ENCODE peak calls at places on chromosomes 4 and X, in five cellular contexts. H is lung, M is kidney, L is mammary epithelial cell, I is body of pancreas. K is an unnamed sample. For H3K4me1, the result is how much of the 10 kb centered on the place peaks cover.

GRCh38 chr4:120694973-120695372 is 227.6 kb downstream of the PRDM5 start:
- DNase-seq in L (peak), H (no peak), M (no peak), I (peak), K (no peak)

GRCh38 chrX:104310084-104310483 is 55.4 kb upstream of the ESX1 start:
- DNase-seq in I (no peak), M (no peak), H (no peak), L (peak), K (no peak)

GRCh38 chrX:56787734-56788152 is 58.7 kb downstream of the NBDY start:
- DNase-seq in H (no peak), I (no peak), L (no peak), M (peak), K (no peak)

GRCh38 chr4:38034986-38035882 is 75.0 kb downstream of the PTTG2 start:
- DNase-seq in L (peak), I (peak), H (no peak), M (no peak), K (no peak)

GRCh38 chrX:16666541-16666940 is 16.6 kb downstream of the S100G start:
- DNase-seq in I (no peak), M (no peak), L (no peak), H (no peak), K (no peak)

GRCh38 chrX:123339201-123339905 is 155.3 kb downstream of the GRIA3 start:
- DNase-seq in M (no peak), L (peak), I (no peak), H (no peak), K (no peak)

GRCh38 chrX:9844936-9845573 is 58.8 kb downstream of the SHROOM2 start:
- DNase-seq in I (no peak), M (no peak), H (no peak), L (no peak), K (no peak)

GRCh38 chrX:118117069-118117405 is 427 bp upstream of the KLHL13 start:
- DNase-seq in M (no peak), I (no peak), H (no peak), L (no peak), K (no peak)

GRCh38 chr4:92183825-92184224 is 119.9 kb upstream of the GRID2 start:
- DNase-seq in I (no peak), L (no peak), M (no peak), H (no peak), K (no peak)

GRCh38 chr4:188245651-188246050 is 106.4 kb downstream of the TRIML1 start:
- DNase-seq in M (no peak), I (no peak), H (no peak), L (no peak), K (no peak)

GRCh38 chr4:1673671-1674070 is 10.4 kb downstream of the FAM53A start:
- DNase-seq in L (no peak), M (no peak), H (no peak), I (no peak), K (no peak)

GRCh38 chrX:139058831-139059495 is 347.4 kb upstream of the FGF13 start:
- DNase-seq in H (no peak), I (no peak), M (no peak), L (peak), K (no peak)

GRCh38 chr4:188268081-188268908 is 129.1 kb downstream of the TRIML1 start:
- DNase-seq in I (no peak), L (no peak), H (no peak), M (no peak), K (no peak)

GRCh38 chr4:23305026-23305425 is 584.8 kb downstream of the PPARGC1A start:
- DNase-seq in M (no peak), I (no peak), L (no peak), H (no peak), K (no peak)

GRCh38 chrX:46627700-46628405 is 54.3 kb downstream of the CHST7 start:
- DNase-seq in H (no peak), M (no peak), I (no peak), L (no peak), K (no peak)

GRCh38 chr4:88291003-88291402 is 6.6 kb upstream of the PPM1K start:
- DNase-seq in L (peak), M (no peak), H (no peak), I (peak), K (no peak)

GRCh38 chr4:48360285-48360965 is 19.1 kb downstream of the SLAIN2 start:
- DNase-seq in I (no peak), M (no peak), L (peak), H (no peak), K (no peak)

GRCh38 chr4:84384801-84385582 is 114.1 kb downstream of the NKX6-1 start:
- DNase-seq in H (no peak), L (no peak), I (no peak), M (no peak), K (no peak)

GRCh38 chrX:80648023-80648422 is 161.7 kb downstream of the BRWD3 start:
- DNase-seq in I (no peak), M (no peak), L (no peak), H (no peak), K (no peak)

GRCh38 chr4:26061248-26061986 is 147.4 kb downstream of the SMIM20 start:
- DNase-seq in I (no peak), L (peak), M (no peak), H (no peak), K (no peak)

GRCh38 chrX:22950278-22951266 is 49.2 kb upstream of the DDX53 start:
- DNase-seq in L (peak), M (peak), I (peak), H (no peak), K (no peak)

GRCh38 chr4:123363729-123364128 is 32.9 kb upstream of the SPRY1 start:
- DNase-seq in L (no peak), I (no peak), M (no peak), H (no peak), K (no peak)

GRCh38 chr4:38911257-38911656 is 43.7 kb downstream of the FAM114A1 start:
- DNase-seq in I (no peak), M (no peak), L (no peak), H (no peak), K (no peak)

GRCh38 chr4:7342223-7342576 is 92.5 kb downstream of the PSAPL1 start:
- DNase-seq in H (no peak), M (no peak), L (no peak), I (no peak), K (no peak)

GRCh38 chr4:25861951-25862410 is 807 bp downstream of the SEL1L3 start:
- DNase-seq in L (no peak), H (peak), I (peak), M (peak), K (peak)

GRCh38 chr4:2697995-2698414 is 58.1 kb downstream of the TNIP2 start:
- DNase-seq in I (no peak), H (no peak), M (no peak), L (no peak), K (no peak)

GRCh38 chr4:2694691-2695090 is 61.4 kb downstream of the TNIP2 start:
- DNase-seq in M (no peak), H (no peak), L (no peak), I (no peak), K (no peak)

GRCh38 chr4:2698504-2698903 is 57.6 kb downstream of the TNIP2 start:
- DNase-seq in L (no peak), M (no peak), I (no peak), H (no peak), K (no peak)

GRCh38 chr4:2695661-2696060 is 60.5 kb downstream of the TNIP2 start:
- DNase-seq in I (no peak), H (no peak), M (no peak), L (no peak), K (no peak)

GRCh38 chr4:2696423-2696822 is 59.7 kb downstream of the TNIP2 start:
- DNase-seq in M (no peak), L (no peak), H (no peak), I (no peak), K (no peak)
- TF ChIP-seq CTCF in M (no peak), L (no peak), H (no peak), I (no peak), K (no peak)

GRCh38 chr4:95092762-95093161 is 335.0 kb downstream of the BMPR1B start:
- DNase-seq in I (no peak), M (no peak), L (no peak), H (no peak), K (no peak)
- H3K4me3 ChIP-seq in I (no peak), M (no peak), L (no peak), H (no peak), K (no peak)

GRCh38 chr4:74535471-74535870 is 90.5 kb downstream of the AREG start:
- DNase-seq in L (no peak), I (no peak), H (no peak), M (no peak), K (no peak)

GRCh38 chr4:74537459-74537858 is 92.5 kb downstream of the AREG start:
- DNase-seq in L (no peak), H (no peak), I (no peak), M (no peak), K (no peak)

GRCh38 chr4:74534121-74534520 is 89.2 kb downstream of the AREG start:
- DNase-seq in M (no peak), L (no peak), I (no peak), H (no peak), K (peak)

GRCh38 chr4:74534936-74535335 is 90.0 kb downstream of the AREG start:
- DNase-seq in I (no peak), H (no peak), M (no peak), L (no peak), K (no peak)

GRCh38 chr4:74536557-74536956 is 91.6 kb downstream of the AREG start:
- DNase-seq in L (no peak), M (no peak), I (no peak), H (no peak), K (no peak)
- H3K4me1 ChIP-seq in L (under half), M (under half), I (under half), H (under half), K (half or more)

GRCh38 chrX:71547339-71547738 is 14.4 kb downstream of the OGT start:
- DNase-seq in L (no peak), M (no peak), I (no peak), H (no peak), K (no peak)
- TF ChIP-seq CTCF in L (no peak), M (no peak), I (no peak), H (no peak), K (no peak)

GRCh38 chr4:40514409-40515025 is 115.1 kb downstream of the RBM47 start:
- DNase-seq in H (peak), I (peak), L (no peak), M (no peak), K (peak)
- H3K4me3 ChIP-seq in H (no peak), I (peak), L (peak), M (peak), K (peak)

GRCh38 chr4:78137538-78137937 is 80.4 kb downstream of the FRAS1 start:
- DNase-seq in M (no peak), H (no peak), L (no peak), I (no peak), K (no peak)
- H3K4me1 ChIP-seq in M (under half), H (under half), L (under half), I (under half), K (under half)

DNA sequence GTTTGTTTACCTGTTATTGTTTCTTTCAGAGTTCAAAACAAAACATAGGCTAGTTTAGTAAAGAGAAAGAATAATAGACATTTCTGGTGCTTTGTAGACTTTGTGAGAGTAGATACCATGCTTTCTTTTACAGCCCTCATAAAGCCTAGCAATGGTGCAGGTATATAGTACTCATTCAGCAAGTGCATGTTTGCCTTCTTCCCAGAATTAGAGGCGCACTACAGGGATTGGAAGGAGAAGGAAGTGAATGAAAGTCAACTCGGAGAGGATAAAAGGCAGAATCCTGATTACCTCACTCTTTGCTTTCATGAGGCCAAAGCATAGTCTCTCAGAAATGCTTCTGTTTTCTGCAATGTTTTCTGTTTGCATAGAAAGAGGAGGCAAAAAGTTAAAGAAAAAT is 43.1 kb upstream of the FHDC1 start:
- DNase-seq in I (no peak), H (no peak), L (no peak), M (no peak), K (no peak)
- TF ChIP-seq CTCF in I (no peak), H (no peak), L (no peak), M (no peak), K (no peak)

GRCh38 chr4:118354913-118355312 is 2.1 kb upstream of the PRSS12 start:
- DNase-seq in I (no peak), M (no peak), H (no peak), L (no peak), K (no peak)

GRCh38 chr4:118350961-118351360 is 1.8 kb downstream of the PRSS12 start:
- DNase-seq in H (no peak), I (no peak), M (no peak), L (no peak), K (no peak)

GRCh38 chr4:118351851-118352827 is 664 bp downstream of the PRSS12 start:
- DNase-seq in H (peak), I (peak), L (peak), M (peak), K (peak)

GRCh38 chr4:118352843-118353373 is at the start of gene PRSS12:
- DNase-seq in I (peak), L (peak), H (peak), M (peak), K (peak)

GRCh38 chr4:118353452-118353851 is 649 bp upstream of the PRSS12 start:
- DNase-seq in H (no peak), M (peak), I (no peak), L (no peak), K (no peak)
- H3K4me3 ChIP-seq in H (no peak), M (peak), I (no peak), L (peak), K (no peak)

GRCh38 chr4:155569960-155570515 is 96.6 kb upstream of the GUCY1A1 start:
- DNase-seq in H (no peak), L (no peak), M (no peak), I (no peak), K (no peak)

GRCh38 chr4:155570661-155571060 is 96.0 kb upstream of the GUCY1A1 start:
- DNase-seq in M (no peak), L (no peak), I (no peak), H (no peak), K (no peak)

GRCh38 chr4:155566241-155566823 is 100.3 kb upstream of the GUCY1A1 start:
- DNase-seq in L (peak), M (no peak), H (no peak), I (no peak), K (no peak)

GRCh38 chr4:155569471-155569870 is 97.2 kb upstream of the GUCY1A1 start:
- DNase-seq in L (no peak), M (no peak), H (no peak), I (no peak), K (no peak)

GRCh38 chr4:155568641-155569040 is 98.0 kb upstream of the GUCY1A1 start:
- DNase-seq in M (no peak), L (no peak), I (no peak), H (no peak), K (no peak)
- H3K4me1 ChIP-seq in M (under half), L (under half), I (under half), H (under half), K (under half)

K was measured in Caco-2.